ENCODE peak calls at places on chromosomes 5 and 9, in four cellular contexts. N is bronchial epithelial cell, Q is fibroblast of lung, Z is foreskin keratinocyte. T is an unnamed sample.

GRCh38 chr9:111944467-111944866 is 47.9 kb downstream of the UGCG start:
- DNase-seq in Z (peak), N (peak), Q (peak), T (no peak)

GRCh38 chr5:148401604-148402003 is 17.8 kb downstream of the FBXO38 start:
- DNase-seq in Z (no peak), N (peak), Q (peak), T (no peak)

GRCh38 chr5:87300744-87301143 is 33.1 kb downstream of the RASA1 start:
- DNase-seq in Z (peak), N (peak), Q (peak), T (no peak)

GRCh38 chr9:92600742-92601261 is 65.0 kb upstream of the ECM2 start:
- DNase-seq in N (peak), Z (no peak), Q (peak), T (no peak)

GRCh38 chr9:37969558-37970300 is 65.8 kb upstream of the SLC25A51 start:
- DNase-seq in Q (no peak), N (no peak), Z (no peak), T (no peak)

GRCh38 chr9:137741330-137741729 is 122.5 kb downstream of the EHMT1 start:
- DNase-seq in Q (no peak), Z (no peak), N (no peak), T (no peak)

GRCh38 chr9:8349369-8349768 is 549.8 kb upstream of the DMAC1 start:
- DNase-seq in Z (no peak), Q (no peak), N (no peak), T (no peak)

GRCh38 chr9:89978185-89978584 is 373.4 kb downstream of the GADD45G start:
- DNase-seq in N (peak), Z (no peak), Q (no peak), T (no peak)

GRCh38 chr5:127785098-127785927 is 82.1 kb downstream of the CCDC192 start:
- DNase-seq in Q (peak), N (peak), Z (peak), T (no peak)

DNA sequence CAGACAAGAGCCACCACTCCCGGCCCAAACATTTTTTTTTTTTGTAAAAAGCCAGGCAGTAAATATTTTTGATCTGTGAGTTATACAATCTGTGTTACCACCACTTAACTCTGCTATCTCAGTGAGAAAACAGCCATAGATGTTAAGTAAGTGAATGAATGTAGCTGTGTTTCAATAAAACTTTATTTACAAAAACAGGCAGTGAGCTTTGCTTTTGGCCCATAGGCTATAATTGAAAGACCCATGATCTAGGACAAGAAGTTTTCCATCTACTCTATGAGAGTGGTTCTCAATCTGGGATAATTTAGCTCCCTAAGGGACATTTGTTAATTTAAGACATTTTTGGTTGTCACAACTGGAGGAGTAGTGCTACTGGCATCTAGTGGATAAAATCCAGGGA is 91.0 kb downstream of the TMC1 start:
- DNase-seq in Z (no peak), N (no peak), Q (no peak), T (no peak)
- TF ChIP-seq CTCF in Z (peak), N (no peak), Q (no peak), T (no peak)

GRCh38 chr9:124395826-124396225 is 19.4 kb downstream of the PSMB7 start:
- DNase-seq in Q (no peak), Z (no peak), N (no peak), T (no peak)

GRCh38 chr9:124392254-124392653 is 23.0 kb downstream of the PSMB7 start:
- DNase-seq in Z (no peak), Q (no peak), N (no peak), T (no peak)

GRCh38 chr9:124394167-124394566 is 21.1 kb downstream of the PSMB7 start:
- DNase-seq in Z (no peak), Q (peak), N (no peak), T (no peak)

GRCh38 chr9:124392855-124393460 is 22.3 kb downstream of the PSMB7 start:
- DNase-seq in Q (peak), Z (peak), N (peak), T (no peak)

DNA sequence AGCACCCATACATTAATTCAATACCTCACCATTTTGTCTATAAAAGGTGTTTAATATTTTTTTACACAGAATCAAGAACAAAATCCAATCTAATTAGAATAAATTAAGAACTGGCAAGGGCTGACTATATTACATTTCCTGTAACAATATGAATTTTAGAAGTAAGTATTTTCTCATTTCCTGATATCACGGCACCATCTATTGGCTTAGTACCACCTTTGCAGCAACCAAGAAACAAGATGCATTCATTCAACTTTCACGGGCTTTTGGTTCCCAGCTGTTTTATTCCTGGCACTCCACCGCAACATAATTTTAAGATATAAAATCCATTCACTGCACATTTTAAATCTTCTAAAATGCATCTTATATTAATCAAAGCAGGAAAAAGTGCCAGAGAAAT is 20.6 kb downstream of the PSMB7 start:
- DNase-seq in N (no peak), Z (no peak), Q (no peak), T (no peak)
- TF ChIP-seq CTCF in N (no peak), Z (peak), Q (no peak), T (no peak)

GRCh38 chr5:159478950-159479349 is 148.7 kb upstream of the IL12B start:
- DNase-seq in Z (no peak), N (no peak), Q (no peak), T (no peak)
- TF ChIP-seq CTCF in Z (no peak), N (no peak), Q (no peak), T (no peak)

GRCh38 chr5:43437062-43437660 is 25.0 kb upstream of the CCL28 start:
- DNase-seq in Z (no peak), Q (peak), N (no peak), T (no peak)
- TF ChIP-seq CTCF in Z (no peak), Q (no peak), N (no peak), T (no peak)

GRCh38 chr5:97000391-97000790 is 64.5 kb downstream of the LNPEP start:
- DNase-seq in Q (peak), N (no peak), Z (no peak), T (no peak)

GRCh38 chr5:96995419-96995818 is 59.5 kb downstream of the LNPEP start:
- DNase-seq in Z (no peak), N (no peak), Q (no peak), T (no peak)

GRCh38 chr5:96999856-97000255 is 64.0 kb downstream of the LNPEP start:
- DNase-seq in N (no peak), Q (no peak), Z (no peak), T (no peak)

GRCh38 chr5:96994493-96994892 is 58.6 kb downstream of the LNPEP start:
- DNase-seq in Q (no peak), Z (no peak), N (no peak), T (no peak)

DNA sequence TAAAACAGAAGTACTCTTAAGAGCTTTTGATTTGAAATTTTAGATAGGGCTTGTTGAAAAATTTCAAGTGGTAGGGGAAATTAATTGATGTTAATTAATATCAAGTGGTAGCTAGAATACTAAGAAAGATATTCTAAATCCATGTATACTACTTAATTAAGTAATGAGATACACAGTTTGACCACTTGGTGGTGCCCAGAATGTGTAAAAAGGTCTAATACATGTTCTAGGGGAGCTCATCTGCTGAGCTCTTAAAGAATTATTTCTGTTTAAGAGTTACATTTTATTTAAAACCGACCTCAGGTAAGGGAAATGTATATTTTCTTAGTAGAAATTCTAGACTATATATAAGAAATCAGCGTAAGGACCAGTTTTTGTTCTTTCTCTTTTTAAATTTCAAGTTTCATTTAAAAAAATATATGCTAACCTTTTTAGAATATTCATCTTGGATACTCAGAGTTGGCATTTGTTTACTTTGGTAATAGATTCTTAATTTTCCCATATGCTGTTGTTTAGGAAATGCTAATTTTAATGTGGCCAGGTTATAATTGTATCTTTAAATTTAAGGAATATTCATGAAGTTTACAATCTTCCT is 61.5 kb downstream of the LNPEP start:
- DNase-seq in Q (peak), N (peak), Z (no peak), T (no peak)
- TF ChIP-seq CTCF in Q (peak), N (peak), Z (peak), T (peak)

GRCh38 chr9:124377985-124378384 is 37.3 kb downstream of the PSMB7 start:
- DNase-seq in Z (no peak), N (no peak), Q (no peak), T (no peak)
- TF ChIP-seq CTCF in Z (no peak), N (no peak), Q (no peak), T (no peak)

DNA sequence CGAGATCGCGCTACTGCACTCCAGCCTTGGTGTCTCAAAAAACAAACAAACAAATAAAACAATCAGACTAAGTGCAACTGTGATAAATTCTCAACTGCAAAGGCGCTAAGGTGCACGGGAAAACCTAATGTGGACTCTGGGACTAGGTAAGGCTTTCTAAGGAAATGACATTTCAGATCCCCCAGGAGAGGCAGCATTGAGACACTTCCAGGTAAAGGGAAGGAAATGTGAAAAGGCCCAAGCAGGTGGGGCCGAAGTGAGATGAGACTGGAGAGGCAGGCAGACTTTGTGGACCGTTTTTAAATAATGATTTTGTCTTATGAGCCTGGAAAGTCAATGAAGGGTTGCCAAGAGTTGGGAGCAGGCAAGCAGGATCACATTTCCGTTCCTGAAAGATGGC is 1.9 kb upstream of the APBA1 start:
- DNase-seq in N (peak), Q (peak), Z (peak), T (no peak)
- TF ChIP-seq CTCF in N (peak), Q (no peak), Z (peak), T (no peak)

GRCh38 chr9:84935528-84936117 is 266.1 kb downstream of the NTRK2 start:
- DNase-seq in N (no peak), Q (no peak), Z (no peak), T (no peak)

GRCh38 chr9:84929068-84929467 is 259.5 kb downstream of the NTRK2 start:
- DNase-seq in Q (no peak), Z (no peak), N (no peak), T (no peak)

GRCh38 chr9:84928419-84928818 is 258.9 kb downstream of the NTRK2 start:
- DNase-seq in Q (no peak), N (no peak), Z (no peak), T (no peak)

GRCh38 chr9:84937086-84937670 is 267.6 kb downstream of the NTRK2 start:
- DNase-seq in Z (no peak), N (no peak), Q (no peak), T (no peak)

DNA sequence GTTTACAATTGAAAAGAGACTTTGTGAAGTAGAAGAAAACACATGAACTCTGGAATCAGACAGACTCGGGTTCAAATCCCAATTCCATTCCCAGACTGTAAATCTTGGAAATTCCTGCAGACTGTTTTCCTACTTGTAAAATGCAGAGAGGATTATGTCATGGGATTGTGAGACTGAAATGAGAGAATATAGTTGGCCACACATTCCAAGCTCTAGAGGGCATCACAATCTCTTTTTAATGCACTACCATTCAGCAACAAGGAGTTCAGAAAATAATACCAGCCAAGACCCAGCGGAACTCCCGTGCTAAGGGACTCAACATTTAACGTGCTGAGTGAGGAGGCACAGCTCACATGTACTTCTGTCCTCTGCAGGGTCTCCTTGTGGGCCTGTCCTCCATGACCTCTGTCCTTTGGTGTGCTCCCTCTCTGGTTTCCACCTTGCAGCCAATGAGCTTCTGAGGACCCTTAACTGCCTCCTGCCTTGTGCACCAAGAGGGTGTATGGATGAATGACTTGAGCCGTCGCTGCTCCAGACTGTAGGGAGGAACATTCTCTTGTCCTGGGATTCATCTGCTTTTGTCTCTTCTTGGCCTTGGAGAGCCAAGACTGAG is 263.5 kb downstream of the NTRK2 start:
- DNase-seq in Z (peak), N (peak), Q (peak), T (no peak)
- TF ChIP-seq CTCF in Z (peak), N (peak), Q (no peak), T (no peak)

GRCh38 chr9:16039988-16040761 is 487.3 kb downstream of the CCDC171 start:
- DNase-seq in Z (no peak), N (no peak), Q (peak), T (peak)

GRCh38 chr9:16033921-16034320 is 481.1 kb downstream of the CCDC171 start:
- DNase-seq in Z (peak), Q (no peak), N (no peak), T (no peak)

GRCh38 chr9:16044116-16044881 is 491.5 kb downstream of the CCDC171 start:
- DNase-seq in N (no peak), Z (no peak), Q (peak), T (no peak)

GRCh38 chr9:16039103-16039987 is 486.5 kb downstream of the CCDC171 start:
- DNase-seq in Z (no peak), N (no peak), Q (peak), T (no peak)
- TF ChIP-seq CTCF in Z (no peak), N (peak), Q (no peak), T (no peak)

DNA sequence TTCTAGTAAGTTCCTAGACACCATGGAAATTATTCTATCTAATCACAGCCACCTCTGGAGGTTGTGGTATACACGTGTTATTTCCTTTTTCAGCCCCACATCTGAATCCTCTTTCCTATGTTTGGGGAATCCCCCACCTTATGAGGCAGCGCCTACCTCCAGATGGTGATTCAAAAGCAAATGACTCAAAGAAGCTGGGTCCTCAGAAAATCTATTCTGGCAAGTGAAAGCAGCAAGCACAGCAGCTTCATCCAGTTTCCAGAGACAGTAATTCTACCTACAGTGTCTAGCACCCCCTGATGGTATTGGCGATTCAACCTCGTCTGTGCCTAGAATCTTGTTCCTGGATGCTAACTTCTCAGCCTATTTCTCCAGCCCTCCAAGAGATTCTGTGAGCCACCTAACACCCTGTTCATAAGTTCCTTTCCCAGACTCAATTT is 43.0 kb downstream of the STRBP start:
- DNase-seq in Z (peak), Q (peak), N (peak), T (no peak)
- TF ChIP-seq CTCF in Z (peak), Q (peak), N (peak), T (no peak)